ENCODE peak calls at places on chromosomes 12 and 14, in eight cellular contexts. J is uterus; L is activated T-cell treated with anti-CD3 and anti-CD28 coated beads, Interleukin-2, amount 50 U/mL, for 4 hours; E is activated T-helper 1 cell treated with Interleukin-2 at 50 U/mL for 16 hours; Q is T follicular helper cell; N is kidney tubule cell; M is naive thymus-derived CD8-positive, alpha-beta T cell; C is stimulated activated CD4-positive, alpha-beta T cell treated with anti-CD3 and anti-CD28 coated beads, Interleukin-1b, Interleukin-23, amount 100 ng/mL, for 1 hour. H is an unnamed sample.
A peak's percentile ranks its signal among the peaks of the same experiment; 100 is the strongest.

GRCh38 chr12:130859128-130859527 is 12.7 kb upstream of the RAN start:
- DNase-seq in J (no peak), L (no peak), E (no peak), Q (no peak), N (no peak), M (no peak), C (no peak), H (no peak)

GRCh38 chr14:101598159-101598558 is 36.9 kb downstream of the DIO3 start:
- DNase-seq in J (no peak), L (no peak), E (no peak), Q (no peak), N (no peak), M (no peak), C (no peak), H (peak; percentile 27)

GRCh38 chr14:65827520-65827919 is 415.0 kb downstream of the FUT8 start:
- DNase-seq in J (no peak), L (no peak), E (no peak), Q (no peak), N (no peak), M (no peak), C (no peak), H (no peak)

GRCh38 chr12:89134213-89134770 is 218.0 kb downstream of the DUSP6 start:
- DNase-seq in J (no peak), L (no peak), E (no peak), Q (no peak), N (no peak), M (no peak), C (no peak), H (no peak)

GRCh38 chr14:76456200-76456599 is 80.3 kb downstream of the ESRRB start:
- DNase-seq in J (no peak), L (no peak), E (no peak), Q (no peak), N (peak; percentile 29), M (no peak), C (no peak), H (no peak)

GRCh38 chr12:24921251-24922038 is 27.5 kb downstream of the BCAT1 start:
- DNase-seq in J (no peak), L (no peak), E (no peak), Q (no peak), N (peak; percentile 12), M (no peak), C (no peak), H (no peak)

GRCh38 chr12:24901975-24902461 is 46.9 kb downstream of the BCAT1 start:
- DNase-seq in J (no peak), L (no peak), E (no peak), Q (no peak), N (peak; percentile 13), M (no peak), C (no peak), H (no peak)

GRCh38 chr12:6688543-6688999 is 604 bp downstream of the ZNF384 start:
- DNase-seq in J (no peak), L (no peak), E (peak; percentile 28), Q (peak; percentile 16), N (peak; percentile 32), M (no peak), C (no peak), H (no peak)

GRCh38 chr14:105418269-105419054 is 1.2 kb upstream of the MTA1 start:
- DNase-seq in J (no peak), L (no peak), E (no peak), Q (no peak), N (no peak), M (no peak), C (no peak), H (no peak)

H was measured in ureter.